ENCODE peak calls at places on chromosomes 5 and 9, in nine cellular contexts. Y, H, Q, M, V, O, L, K and T are unnamed samples.

GRCh38 chr9:114883709-114884108 is 46.7 kb downstream of the TNFSF8 start:
- DNase-seq in Q (no peak), M (no peak), H (peak), V (no peak), Y (no peak), O (no peak), L (no peak), K (no peak), T (no peak)

GRCh38 chr9:36781532-36781931 is 208.8 kb downstream of the MELK start:
- DNase-seq in V (no peak), Y (no peak), L (no peak), O (peak), H (no peak), Q (no peak), M (no peak), K (no peak), T (no peak)

GRCh38 chr5:136015966-136016365 is 12.8 kb upstream of the TGFBI start:
- DNase-seq in O (no peak), L (no peak), Q (no peak), Y (no peak), M (no peak), V (no peak), H (no peak), K (no peak), T (no peak)

GRCh38 chr9:137550241-137550621 is at the start of gene PNPLA7:
- DNase-seq in Y (peak), O (peak), Q (peak), K (peak), M (peak), H (peak), V (peak), L (peak), T (peak)

GRCh38 chr5:124289641-124290201 is 456.7 kb downstream of the ZNF608 start:
- DNase-seq in L (no peak), Q (peak), Y (no peak), H (no peak), O (no peak), K (no peak), V (no peak), M (no peak), T (no peak)

GRCh38 chr5:134649163-134649916 is 755 bp downstream of the SEC24A start:
- DNase-seq in H (no peak), L (no peak), Y (no peak), V (peak), O (no peak), Q (peak), M (no peak), K (peak), T (peak)

GRCh38 chr9:132381966-132382541 is 24.6 kb downstream of the TTF1 start:
- DNase-seq in V (no peak), O (no peak), Y (no peak), K (no peak), H (peak), L (no peak), Q (no peak), M (no peak), T (no peak)

GRCh38 chr5:172834570-172835245 is 657 bp downstream of the ERGIC1 start:
- DNase-seq in V (no peak), Y (no peak), O (no peak), K (peak), H (no peak), L (no peak), Q (no peak), M (no peak), T (no peak)

GRCh38 chr9:134551657-134552348 is 89.8 kb upstream of the COL5A1 start:
- DNase-seq in O (peak), L (no peak), M (no peak), V (no peak), K (peak), Q (no peak), H (peak), Y (no peak), T (no peak)

GRCh38 chr9:78893758-78894157 is 596.8 kb downstream of the PSAT1 start:
- DNase-seq in H (no peak), L (no peak), O (no peak), Q (no peak), M (no peak), V (no peak), Y (no peak), K (no peak), T (no peak)

GRCh38 chr9:113155911-113156559 is 5.2 kb downstream of the SLC31A2 start:
- DNase-seq in M (peak), Y (no peak), V (no peak), Q (no peak), K (no peak), L (no peak), H (peak), O (no peak), T (peak)

GRCh38 chr9:93601063-93601462 is 24.7 kb downstream of the PHF2 start:
- DNase-seq in L (no peak), M (no peak), K (no peak), Q (no peak), V (no peak), H (no peak), O (no peak), Y (no peak), T (no peak)

GRCh38 chr5:1050449-1051365 is 42.1 kb downstream of the NKD2 start:
- DNase-seq in Q (no peak), M (no peak), K (no peak), V (no peak), H (no peak), L (no peak), O (no peak), Y (no peak), T (no peak)

GRCh38 chr9:88164870-88165269 is 26.6 kb upstream of the SPATA31C2 start:
- DNase-seq in K (no peak), O (no peak), Q (no peak), M (no peak), V (no peak), H (no peak), L (no peak), Y (no peak), T (no peak)

GRCh38 chr9:71721786-71722295 is 46.5 kb downstream of the CEMIP2 start:
- DNase-seq in V (no peak), H (no peak), Y (no peak), Q (no peak), O (no peak), M (no peak), L (no peak), K (no peak), T (no peak)

GRCh38 chr5:87845734-87846133 is 422.9 kb downstream of the TMEM161B start:
- DNase-seq in M (no peak), V (no peak), Y (no peak), O (no peak), Q (no peak), K (no peak), H (no peak), L (no peak), T (no peak)

GRCh38 chr9:18796871-18797270 is 236.1 kb downstream of the SAXO1 start:
- DNase-seq in K (no peak), L (no peak), Q (no peak), H (no peak), V (no peak), M (no peak), Y (no peak), O (no peak), T (no peak)

GRCh38 chr5:136205061-136205702 is 12.2 kb upstream of the SMIM32 start:
- DNase-seq in K (no peak), M (no peak), O (no peak), H (no peak), L (no peak), Y (no peak), Q (no peak), V (no peak), T (no peak)

GRCh38 chr9:17772223-17772622 is 193.4 kb downstream of the SH3GL2 start:
- DNase-seq in K (no peak), L (no peak), H (no peak), O (no peak), Q (no peak), Y (no peak), V (no peak), M (no peak), T (no peak)

GRCh38 chr9:77449177-77450092 is 198.7 kb downstream of the GNA14 start:
- DNase-seq in L (no peak), K (peak), O (peak), V (no peak), H (peak), Y (no peak), M (no peak), Q (no peak), T (no peak)

GRCh38 chr9:111178361-111179043 is 140.2 kb upstream of the LPAR1 start:
- DNase-seq in H (no peak), Q (no peak), O (no peak), M (no peak), Y (no peak), K (peak), V (no peak), L (no peak), T (no peak)

GRCh38 chr5:168364151-168364661 is 72.8 kb downstream of the WWC1 start:
- DNase-seq in L (no peak), O (peak), V (no peak), M (no peak), H (no peak), Q (no peak), Y (no peak), K (peak), T (no peak)

GRCh38 chr5:96431376-96432244 is 1.4 kb downstream of the PCSK1 start:
- DNase-seq in K (peak), Y (no peak), Q (no peak), O (no peak), V (no peak), H (no peak), M (peak), L (no peak), T (no peak)

GRCh38 chr9:4371108-4371507 is 71.2 kb upstream of the GLIS3 start:
- DNase-seq in Q (no peak), K (peak), Y (no peak), V (no peak), H (no peak), M (no peak), O (no peak), L (no peak), T (no peak)

GRCh38 chr5:126676195-126676624 is 75.5 kb downstream of the PHAX start:
- DNase-seq in Y (peak), K (peak), V (peak), L (peak), M (peak), Q (peak), H (peak), O (peak), T (peak)

GRCh38 chr5:113663879-113664278 is 150.4 kb downstream of the YTHDC2 start:
- DNase-seq in K (peak), H (no peak), V (peak), M (peak), L (no peak), Y (no peak), Q (peak), O (no peak), T (peak)

GRCh38 chr9:18594837-18595236 is 120.9 kb downstream of the ADAMTSL1 start:
- DNase-seq in L (no peak), V (no peak), M (no peak), O (no peak), K (no peak), H (no peak), Q (no peak), Y (no peak), T (no peak)

GRCh38 chr9:74041588-74041987 is 455.5 kb upstream of the RORB start:
- DNase-seq in M (no peak), H (no peak), V (no peak), O (no peak), K (no peak), Q (no peak), L (no peak), Y (no peak), T (no peak)

GRCh38 chr5:88484367-88484766 is 215.7 kb upstream of the TMEM161B start:
- DNase-seq in H (no peak), V (no peak), Q (peak), L (no peak), K (no peak), O (no peak), Y (no peak), M (no peak), T (no peak)

GRCh38 chr5:151492729-151493128 is 45.3 kb downstream of the SLC36A1 start:
- DNase-seq in Y (no peak), L (no peak), H (peak), O (no peak), V (no peak), Q (no peak), K (peak), M (peak), T (peak)

GRCh38 chr5:36152324-36153298 is 700 bp downstream of the SKP2 start:
- DNase-seq in H (no peak), V (no peak), Q (peak), O (peak), L (no peak), Y (no peak), K (peak), M (no peak), T (peak)

GRCh38 chr9:36140086-36141084 is 3.9 kb downstream of the GLIPR2 start:
- DNase-seq in O (no peak), L (no peak), V (no peak), M (no peak), H (peak), Q (no peak), Y (no peak), K (no peak), T (peak)

GRCh38 chr5:143056331-143056689 is 286.1 kb downstream of the ARHGAP26 start:
- DNase-seq in K (no peak), O (no peak), Y (no peak), M (no peak), Q (no peak), L (no peak), H (no peak), V (no peak), T (no peak)

GRCh38 chr5:28374492-28374934 is 1336.1 kb upstream of the CDH9 start:
- DNase-seq in K (no peak), Y (no peak), V (no peak), H (no peak), O (peak), L (no peak), M (no peak), Q (no peak), T (peak)